ENCODE peak calls at places on chromosomes 5 and 9, in ten cellular contexts. K is GM13977, G is cardiac muscle cell, P is H9, C is transverse colon, T is WTC11, J is HFFc6, O is Peyer's patch, X is heart right ventricle, Y is endothelial cell. V is an unnamed sample.

GRCh38 chr9:106324071-106324470 is 538.9 kb upstream of the ZNF462 start:
- DNase-seq in C (no peak), T (no peak), X (no peak), J (no peak), K (no peak), O (no peak), Y (no peak), G (no peak), P (no peak), V (no peak)

GRCh38 chr9:19378154-19378553 is 1.9 kb downstream of the RPS6 start:
- DNase-seq in T (no peak), O (no peak), X (no peak), K (no peak), P (no peak), Y (no peak), C (no peak), J (no peak), G (no peak), V (no peak)

GRCh38 chr5:143938230-143938629 is 126.3 kb downstream of the HMHB1 start:
- DNase-seq in X (no peak), Y (no peak), J (peak), K (no peak), P (no peak), C (no peak), T (no peak), O (no peak), G (no peak), V (no peak)

GRCh38 chr9:109968702-109969450 is 188.9 kb downstream of the PALM2AKAP2 start:
- DNase-seq in O (no peak), C (no peak), X (peak), Y (peak), T (peak), K (no peak), P (peak), G (peak), J (peak), V (no peak)

GRCh38 chr9:97560851-97561250 is 59.4 kb downstream of the TMOD1 start:
- DNase-seq in T (no peak), G (no peak), O (no peak), Y (no peak), P (no peak), X (no peak), J (no peak), K (no peak), C (no peak), V (no peak)

GRCh38 chr9:114139061-114139460 is 16.3 kb upstream of the COL27A1 start:
- DNase-seq in T (no peak), Y (no peak), K (no peak), P (no peak), O (no peak), G (no peak), C (no peak), X (no peak), J (no peak), V (no peak)

GRCh38 chr5:137098663-137099062 is 400.5 kb downstream of the SPOCK1 start:
- DNase-seq in Y (no peak), G (no peak), O (no peak), K (no peak), P (no peak), J (no peak), T (no peak), C (no peak), X (no peak), V (no peak)

GRCh38 chr5:40046792-40047191 is 622.0 kb upstream of the DAB2 start:
- DNase-seq in C (no peak), K (no peak), Y (no peak), O (no peak), J (no peak), X (no peak), P (no peak), G (peak), T (no peak), V (no peak)

GRCh38 chr9:37925006-37925405 is 21.1 kb upstream of the SLC25A51 start:
- DNase-seq in C (no peak), O (no peak), G (no peak), J (no peak), P (no peak), Y (no peak), T (no peak), K (no peak), X (no peak), V (no peak)

GRCh38 chr5:17990168-17990567 is 355.9 kb downstream of the TAF11L14 start:
- DNase-seq in Y (no peak), K (no peak), C (no peak), G (no peak), O (no peak), J (no peak), T (no peak), X (no peak), P (no peak), V (no peak)

GRCh38 chr5:77943851-77944250 is 167.7 kb upstream of the TBCA start:
- DNase-seq in P (no peak), J (no peak), X (no peak), T (no peak), K (no peak), C (no peak), O (no peak), Y (no peak), G (no peak), V (no peak)

GRCh38 chr5:175840050-175840841 is 31.1 kb upstream of the CPLX2 start:
- DNase-seq in J (peak), T (no peak), C (no peak), K (peak), Y (no peak), O (no peak), P (no peak), G (peak), X (no peak), V (no peak)

GRCh38 chr5:133382661-133383579 is 229.4 kb downstream of the FSTL4 start:
- DNase-seq in K (no peak), T (no peak), J (no peak), O (no peak), G (no peak), C (no peak), X (no peak), P (peak), Y (no peak), V (no peak)

GRCh38 chr9:99823392-99824377 is 2.0 kb downstream of the NR4A3 start:
- DNase-seq in P (peak), Y (peak), K (peak), X (peak), C (peak), T (peak), G (peak), J (peak), O (peak), V (no peak)

GRCh38 chr5:82620957-82621600 is 342.9 kb upstream of the RPS23 start:
- DNase-seq in O (no peak), X (no peak), Y (no peak), K (no peak), J (no peak), C (no peak), P (no peak), T (no peak), G (no peak), V (no peak)

GRCh38 chr5:149162401-149163084 is 21.2 kb downstream of the ABLIM3 start:
- DNase-seq in C (no peak), J (no peak), X (no peak), G (no peak), P (no peak), T (no peak), Y (no peak), K (no peak), O (no peak), V (no peak)

GRCh38 chr9:5438301-5439162 is 807 bp upstream of the PLGRKT start:
- DNase-seq in C (peak), G (peak), J (no peak), T (no peak), O (peak), K (no peak), P (no peak), X (no peak), Y (no peak), V (no peak)

GRCh38 chr9:12880406-12881016 is 105.7 kb downstream of the LURAP1L start:
- DNase-seq in O (no peak), T (no peak), X (no peak), P (no peak), G (peak), C (no peak), K (no peak), Y (no peak), J (no peak), V (no peak)

GRCh38 chr9:28808042-28808441 is 1234.8 kb upstream of the C9orf72 start:
- DNase-seq in Y (no peak), O (no peak), J (no peak), K (no peak), P (no peak), G (peak), C (no peak), X (no peak), T (no peak), V (no peak)

GRCh38 chr9:124125590-124126047 is 114.1 kb downstream of the LHX2 start:
- DNase-seq in J (no peak), C (no peak), K (no peak), G (no peak), O (no peak), X (no peak), P (no peak), T (no peak), Y (no peak), V (no peak)

GRCh38 chr9:84169240-84169639 is 171.3 kb downstream of the SLC28A3 start:
- DNase-seq in G (no peak), J (peak), K (no peak), O (no peak), P (no peak), Y (no peak), C (no peak), T (no peak), X (no peak), V (no peak)

GRCh38 chr5:133309166-133309791 is 257.5 kb downstream of the HSPA4 start:
- DNase-seq in J (no peak), T (no peak), X (no peak), P (no peak), G (no peak), Y (no peak), O (no peak), C (no peak), K (no peak), V (no peak)

GRCh38 chr9:132697230-132697629 is 27.0 kb downstream of the GTF3C4 start:
- DNase-seq in P (no peak), O (no peak), K (no peak), T (no peak), C (no peak), J (no peak), X (no peak), G (no peak), Y (no peak), V (no peak)

GRCh38 chr5:21145376-21145775 is 1157.4 kb upstream of the CDH18 start:
- DNase-seq in O (no peak), C (no peak), G (no peak), T (no peak), X (no peak), J (no peak), K (no peak), P (no peak), Y (no peak), V (no peak)

GRCh38 chr9:90807006-90807405 is 5.4 kb downstream of the SYK start:
- DNase-seq in X (no peak), J (no peak), P (no peak), Y (no peak), K (no peak), G (no peak), T (no peak), C (no peak), O (no peak), V (no peak)

GRCh38 chr5:3844266-3844665 is 248.6 kb downstream of the IRX1 start:
- DNase-seq in C (no peak), T (no peak), Y (no peak), J (no peak), G (no peak), X (no peak), P (no peak), K (no peak), O (no peak), V (no peak)

GRCh38 chr5:72015103-72015548 is 92.1 kb upstream of the MAP1B start:
- DNase-seq in Y (no peak), J (peak), O (no peak), X (peak), K (no peak), G (peak), T (no peak), P (no peak), C (no peak), V (no peak)

GRCh38 chr9:105232207-105232606 is 12.2 kb upstream of the SLC44A1 start:
- DNase-seq in K (no peak), T (no peak), O (no peak), P (no peak), J (no peak), Y (no peak), G (no peak), C (no peak), X (no peak), V (no peak)

GRCh38 chr5:16453609-16454008 is 12.0 kb downstream of the ZNF622 start:
- DNase-seq in Y (no peak), G (no peak), J (no peak), C (no peak), X (no peak), P (no peak), T (no peak), K (no peak), O (no peak), V (no peak)
- TF ChIP-seq CTCF in Y (no peak), G (no peak), J (no peak), C (no peak), X (peak), P (peak), T (no peak), K (no peak), O (no peak), V (no peak)

DNA sequence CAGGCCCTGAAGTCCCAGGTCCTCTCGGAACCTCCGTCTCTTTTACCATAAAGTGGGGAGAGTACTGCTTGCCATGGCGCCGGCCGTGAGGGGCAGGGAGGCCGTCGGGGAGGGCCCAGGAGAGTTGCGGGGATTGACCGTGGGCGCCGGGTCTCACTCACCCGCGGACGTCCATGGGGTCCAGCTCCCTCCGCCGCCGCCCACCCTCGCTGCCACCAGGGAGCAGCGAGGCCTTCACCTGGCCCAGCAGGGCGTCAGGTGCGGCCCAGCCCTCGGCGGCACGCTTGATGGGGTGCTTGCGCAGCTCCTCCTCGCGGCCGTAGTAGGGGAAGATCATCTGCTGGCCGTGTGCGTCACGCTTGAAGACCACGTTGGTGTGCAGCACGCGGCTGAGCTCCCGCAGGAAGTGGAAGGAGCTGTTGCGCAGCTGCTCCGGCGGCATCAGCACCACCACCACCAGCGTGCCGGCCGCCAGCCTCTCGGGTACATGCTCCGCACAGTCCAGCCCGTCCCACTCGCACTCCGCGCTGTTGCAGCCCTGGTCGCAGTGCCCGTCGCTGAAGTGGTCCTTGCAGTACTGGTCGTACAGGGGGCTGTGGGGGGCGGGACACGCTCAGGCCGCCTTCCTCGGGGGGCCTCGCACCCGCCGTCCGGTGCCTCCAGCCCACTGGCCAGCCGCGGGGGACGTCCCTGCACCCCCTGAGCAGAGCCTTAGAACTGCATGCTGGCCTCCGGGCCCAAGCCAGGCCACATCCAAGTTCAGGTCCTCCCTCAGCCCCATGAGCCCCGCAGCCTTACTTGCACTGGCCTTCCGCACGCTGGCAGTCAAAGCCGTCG is 21.9 kb upstream of the SEC16A start:
- DNase-seq in J (no peak), C (no peak), K (no peak), P (no peak), G (no peak), Y (no peak), T (no peak), X (no peak), O (no peak), V (no peak)
- TF ChIP-seq CTCF in J (no peak), C (no peak), K (no peak), P (no peak), G (no peak), Y (no peak), T (no peak), X (no peak), O (no peak), V (no peak)

GRCh38 chr9:18348086-18348485 is 125.9 kb upstream of the ADAMTSL1 start:
- DNase-seq in C (no peak), O (no peak), T (no peak), P (no peak), J (no peak), G (no peak), Y (no peak), K (no peak), X (no peak), V (no peak)
- TF ChIP-seq CTCF in C (no peak), O (no peak), T (no peak), P (no peak), J (no peak), G (no peak), Y (no peak), K (no peak), X (no peak), V (no peak)

GRCh38 chr9:547309-547708 is 294.2 kb upstream of the DMRT1 start:
- DNase-seq in K (no peak), G (peak), Y (no peak), T (no peak), O (no peak), X (no peak), P (no peak), C (no peak), J (no peak), V (no peak)
- TF ChIP-seq CTCF in K (no peak), G (no peak), Y (no peak), T (no peak), O (no peak), X (no peak), P (no peak), C (no peak), J (no peak), V (no peak)

DNA sequence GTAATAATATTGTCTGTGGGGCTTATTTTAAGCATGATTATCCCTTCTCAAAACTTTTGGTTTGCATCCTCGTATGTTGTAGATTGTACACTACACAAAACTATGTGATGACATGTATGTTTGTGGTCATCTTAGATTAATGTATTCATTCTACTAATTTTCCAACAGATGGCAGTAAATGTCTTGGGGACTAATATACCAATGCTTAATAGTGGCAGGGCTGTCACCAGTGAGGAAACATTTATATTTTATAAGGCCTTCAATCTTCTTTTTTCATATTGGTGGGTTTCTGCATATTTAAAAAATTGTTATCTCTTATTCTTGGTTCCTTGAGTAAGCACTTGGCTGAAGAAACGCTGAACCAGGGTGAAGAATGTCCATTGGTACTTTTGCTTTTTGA is 530.4 kb downstream of the RASEF start:
- DNase-seq in Y (no peak), C (no peak), O (no peak), P (no peak), J (no peak), X (no peak), K (no peak), T (no peak), G (peak), V (no peak)
- TF ChIP-seq CTCF in Y (no peak), C (peak), O (no peak), P (peak), J (peak), X (peak), K (no peak), T (no peak), G (peak), V (no peak)

GRCh38 chr9:89223398-89223977 is 44.9 kb upstream of the SHC3 start:
- DNase-seq in K (no peak), X (no peak), G (peak), P (no peak), Y (no peak), J (no peak), T (no peak), C (no peak), O (no peak), V (no peak)

GRCh38 chr9:89215342-89215741 is 36.7 kb upstream of the SHC3 start:
- DNase-seq in Y (no peak), T (no peak), J (no peak), G (no peak), X (no peak), C (no peak), K (no peak), P (no peak), O (no peak), V (no peak)

GRCh38 chr9:89218040-89218928 is 39.7 kb upstream of the SHC3 start:
- DNase-seq in Y (no peak), C (no peak), K (no peak), G (peak), O (no peak), T (no peak), X (no peak), J (no peak), P (no peak), V (no peak)

GRCh38 chr9:89225587-89225986 is 47.0 kb upstream of the SHC3 start:
- DNase-seq in X (no peak), K (no peak), P (no peak), O (no peak), J (no peak), G (peak), T (no peak), C (no peak), Y (no peak), V (no peak)

DNA sequence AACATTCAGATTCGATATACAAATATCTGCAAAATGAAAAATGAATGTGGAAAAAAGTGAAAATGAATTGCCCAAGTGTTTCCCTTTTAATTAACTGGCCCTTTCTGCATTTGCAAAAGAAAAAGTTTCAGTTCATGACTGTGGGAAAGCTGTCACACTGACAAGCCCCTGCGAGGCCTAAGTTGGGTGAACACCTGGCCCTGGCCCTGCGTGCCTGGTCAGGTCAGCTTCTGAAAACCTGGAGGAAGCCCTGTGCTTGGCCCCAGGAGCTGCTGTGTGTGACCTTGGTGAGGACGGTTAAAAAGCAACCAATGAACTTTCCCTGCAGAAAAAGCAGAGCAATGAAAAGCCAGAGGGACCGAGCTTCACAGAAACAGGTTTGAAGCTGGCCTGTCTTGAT is 41.0 kb upstream of the SHC3 start:
- DNase-seq in Y (no peak), P (no peak), K (no peak), O (no peak), G (no peak), X (no peak), T (no peak), C (no peak), J (no peak), V (no peak)
- TF ChIP-seq CTCF in Y (no peak), P (no peak), K (no peak), O (no peak), G (no peak), X (no peak), T (no peak), C (no peak), J (no peak), V (no peak)

GRCh38 chr9:16825364-16825763 is 45.1 kb downstream of the BNC2 start:
- DNase-seq in X (no peak), O (no peak), G (peak), J (peak), T (no peak), P (no peak), C (no peak), K (no peak), Y (no peak), V (no peak)

GRCh38 chr9:16825971-16826370 is 44.5 kb downstream of the BNC2 start:
- DNase-seq in X (no peak), K (no peak), J (peak), O (no peak), T (no peak), C (peak), G (peak), Y (no peak), P (no peak), V (no peak)

GRCh38 chr9:16828335-16829281 is 41.9 kb downstream of the BNC2 start:
- DNase-seq in C (peak), K (no peak), X (peak), P (peak), J (peak), O (no peak), Y (peak), T (peak), G (peak), V (no peak)

GRCh38 chr9:16821344-16821743 is 49.1 kb downstream of the BNC2 start:
- DNase-seq in K (no peak), Y (no peak), O (no peak), P (no peak), G (no peak), T (no peak), C (no peak), J (no peak), X (no peak), V (no peak)

GRCh38 chr9:16824545-16825041 is 45.9 kb downstream of the BNC2 start:
- DNase-seq in C (no peak), J (peak), Y (no peak), O (no peak), X (no peak), P (peak), K (no peak), G (peak), T (no peak), V (no peak)
- TF ChIP-seq CTCF in C (no peak), J (peak), Y (no peak), O (no peak), X (peak), P (peak), K (no peak), G (no peak), T (no peak), V (no peak)

GRCh38 chr5:90793183-90793582 is 234.6 kb downstream of the ADGRV1 start:
- DNase-seq in C (no peak), K (no peak), P (no peak), J (no peak), Y (no peak), T (no peak), X (no peak), O (no peak), G (no peak), V (no peak)
- TF ChIP-seq CTCF in C (no peak), K (no peak), P (no peak), J (peak), Y (no peak), T (no peak), X (no peak), O (no peak), G (peak), V (no peak)

GRCh38 chr9:69207503-69207902 is 33.4 kb downstream of the TJP2 start:
- DNase-seq in T (no peak), J (no peak), X (peak), Y (no peak), K (no peak), C (no peak), O (no peak), P (peak), G (no peak), V (no peak)
- TF ChIP-seq CTCF in T (no peak), J (no peak), X (peak), Y (no peak), K (no peak), C (no peak), O (no peak), P (peak), G (no peak), V (no peak)

V was measured in CD14-positive monocyte.